ENCODE peak calls at places on chromosome 6, in seven cellular contexts. One of them, this sample, is unnamed.
A peak's percentile ranks its signal among the peaks of the same experiment; 100 is the strongest.

GRCh38 chr6:47004458-47004857 is 37.7 kb downstream of the ADGRF1 start:
- DNase-seq in esophagus squamous epithelium: no peak
- DNase-seq in lower lobe of right lung: no peak
- DNase-seq in psoas muscle: no peak
- DNase-seq in IMR-90: no peak
- DNase-seq in mesenchymal stem cell: peak; percentile 31
- DNase-seq in neural progenitor cell: no peak
- DNase-seq in this sample: no peak

GRCh38 chr6:129370268-129370916 is 339.6 kb downstream of the ARHGAP18 start:
- DNase-seq in IMR-90: peak; percentile 57
- DNase-seq in mesenchymal stem cell: peak; percentile 50
- DNase-seq in neural progenitor cell: peak; percentile 63
- DNase-seq in psoas muscle: no peak
- DNase-seq in lower lobe of right lung: no peak
- DNase-seq in esophagus squamous epithelium: no peak
- DNase-seq in this sample: no peak

GRCh38 chr6:139219746-139220145 is 72.1 kb downstream of the TXLNB start:
- DNase-seq in neural progenitor cell: no peak
- DNase-seq in psoas muscle: no peak
- DNase-seq in esophagus squamous epithelium: no peak
- DNase-seq in lower lobe of right lung: no peak
- DNase-seq in mesenchymal stem cell: no peak
- DNase-seq in IMR-90: no peak
- DNase-seq in this sample: no peak

GRCh38 chr6:128118401-128118800 is 217.5 kb upstream of the THEMIS start:
- DNase-seq in lower lobe of right lung: no peak
- DNase-seq in esophagus squamous epithelium: no peak
- DNase-seq in neural progenitor cell: no peak
- DNase-seq in psoas muscle: no peak
- DNase-seq in mesenchymal stem cell: peak; percentile 65
- DNase-seq in IMR-90: peak; percentile 60
- DNase-seq in this sample: no peak

GRCh38 chr6:155882527-155883333 is 427.1 kb upstream of the NOX3 start:
- DNase-seq in IMR-90: peak; percentile 21
- DNase-seq in lower lobe of right lung: no peak
- DNase-seq in mesenchymal stem cell: peak; percentile 70
- DNase-seq in psoas muscle: no peak
- DNase-seq in esophagus squamous epithelium: no peak
- DNase-seq in neural progenitor cell: no peak
- DNase-seq in this sample: no peak

GRCh38 chr6:133774356-133774755 is 114.6 kb upstream of the TCF21 start:
- DNase-seq in neural progenitor cell: no peak
- DNase-seq in esophagus squamous epithelium: no peak
- DNase-seq in psoas muscle: no peak
- DNase-seq in lower lobe of right lung: no peak
- DNase-seq in IMR-90: peak; percentile 75
- DNase-seq in mesenchymal stem cell: peak; percentile 68
- DNase-seq in this sample: no peak

GRCh38 chr6:87333591-87334181 is 4.6 kb upstream of the GJB7 start:
- DNase-seq in neural progenitor cell: no peak
- DNase-seq in IMR-90: peak; percentile 54
- DNase-seq in mesenchymal stem cell: peak; percentile 42
- DNase-seq in esophagus squamous epithelium: no peak
- DNase-seq in psoas muscle: no peak
- DNase-seq in lower lobe of right lung: no peak
- DNase-seq in this sample: no peak

GRCh38 chr6:1812487-1812886 is 202.8 kb downstream of the FOXC1 start:
- DNase-seq in mesenchymal stem cell: no peak
- DNase-seq in IMR-90: no peak
- DNase-seq in psoas muscle: no peak
- DNase-seq in esophagus squamous epithelium: no peak
- DNase-seq in lower lobe of right lung: no peak
- DNase-seq in neural progenitor cell: no peak
- DNase-seq in this sample: no peak

GRCh38 chr6:159540152-159540551 is 152.9 kb downstream of the SOD2 start:
- DNase-seq in psoas muscle: no peak
- DNase-seq in esophagus squamous epithelium: no peak
- DNase-seq in neural progenitor cell: peak; percentile 59
- DNase-seq in IMR-90: no peak
- DNase-seq in mesenchymal stem cell: no peak
- DNase-seq in lower lobe of right lung: no peak
- DNase-seq in this sample: peak; percentile 43

GRCh38 chr6:99434702-99435530 is 9.8 kb upstream of the PNISR start:
- DNase-seq in esophagus squamous epithelium: no peak
- DNase-seq in mesenchymal stem cell: peak; percentile 52
- DNase-seq in neural progenitor cell: no peak
- DNase-seq in IMR-90: peak; percentile 44
- DNase-seq in psoas muscle: no peak
- DNase-seq in lower lobe of right lung: no peak
- DNase-seq in this sample: no peak

GRCh38 chr6:5094327-5094726 is 9.2 kb downstream of the PPP1R3G start:
- DNase-seq in mesenchymal stem cell: peak; percentile 91
- DNase-seq in lower lobe of right lung: no peak
- DNase-seq in neural progenitor cell: no peak
- DNase-seq in esophagus squamous epithelium: no peak
- DNase-seq in IMR-90: peak; percentile 98
- DNase-seq in psoas muscle: no peak
- DNase-seq in this sample: no peak

GRCh38 chr6:134029495-134030455 is 22.6 kb downstream of the SLC2A12 start:
- DNase-seq in mesenchymal stem cell: peak; percentile 78
- DNase-seq in esophagus squamous epithelium: no peak
- DNase-seq in neural progenitor cell: no peak
- DNase-seq in lower lobe of right lung: no peak
- DNase-seq in psoas muscle: no peak
- DNase-seq in IMR-90: peak; percentile 78
- DNase-seq in this sample: no peak

GRCh38 chr6:26232950-26233607 is 131.9 kb upstream of the BTN3A2 start:
- DNase-seq in mesenchymal stem cell: no peak
- DNase-seq in neural progenitor cell: peak; percentile 39
- DNase-seq in esophagus squamous epithelium: no peak
- DNase-seq in IMR-90: peak; percentile 79
- DNase-seq in lower lobe of right lung: no peak
- DNase-seq in psoas muscle: no peak
- DNase-seq in this sample: peak; percentile 85

GRCh38 chr6:82863771-82864170 is 201.9 kb downstream of the UBE3D start:
- DNase-seq in lower lobe of right lung: no peak
- DNase-seq in IMR-90: no peak
- DNase-seq in esophagus squamous epithelium: no peak
- DNase-seq in mesenchymal stem cell: no peak
- DNase-seq in psoas muscle: no peak
- DNase-seq in neural progenitor cell: no peak
- DNase-seq in this sample: no peak

GRCh38 chr6:33854572-33855030 is 50.8 kb upstream of the MLN start:
- DNase-seq in neural progenitor cell: no peak
- DNase-seq in esophagus squamous epithelium: no peak
- DNase-seq in psoas muscle: peak; percentile 48
- DNase-seq in mesenchymal stem cell: no peak
- DNase-seq in lower lobe of right lung: no peak
- DNase-seq in IMR-90: no peak
- DNase-seq in this sample: no peak

GRCh38 chr6:107060704-107061103 is 32.7 kb downstream of the MTRES1 start:
- DNase-seq in psoas muscle: no peak
- DNase-seq in neural progenitor cell: no peak
- DNase-seq in esophagus squamous epithelium: no peak
- DNase-seq in lower lobe of right lung: no peak
- DNase-seq in mesenchymal stem cell: no peak
- DNase-seq in IMR-90: no peak
- DNase-seq in this sample: no peak

GRCh38 chr6:55841341-55841740 is 34.0 kb downstream of the BMP5 start:
- DNase-seq in psoas muscle: no peak
- DNase-seq in esophagus squamous epithelium: no peak
- DNase-seq in IMR-90: no peak
- DNase-seq in lower lobe of right lung: no peak
- DNase-seq in mesenchymal stem cell: peak; percentile 22
- DNase-seq in neural progenitor cell: no peak
- DNase-seq in this sample: no peak

GRCh38 chr6:8814440-8815000 is 379.2 kb upstream of the SLC35B3 start:
- DNase-seq in lower lobe of right lung: no peak
- DNase-seq in psoas muscle: no peak
- DNase-seq in neural progenitor cell: no peak
- DNase-seq in esophagus squamous epithelium: no peak
- DNase-seq in mesenchymal stem cell: no peak
- DNase-seq in IMR-90: no peak
- DNase-seq in this sample: no peak

DNA sequence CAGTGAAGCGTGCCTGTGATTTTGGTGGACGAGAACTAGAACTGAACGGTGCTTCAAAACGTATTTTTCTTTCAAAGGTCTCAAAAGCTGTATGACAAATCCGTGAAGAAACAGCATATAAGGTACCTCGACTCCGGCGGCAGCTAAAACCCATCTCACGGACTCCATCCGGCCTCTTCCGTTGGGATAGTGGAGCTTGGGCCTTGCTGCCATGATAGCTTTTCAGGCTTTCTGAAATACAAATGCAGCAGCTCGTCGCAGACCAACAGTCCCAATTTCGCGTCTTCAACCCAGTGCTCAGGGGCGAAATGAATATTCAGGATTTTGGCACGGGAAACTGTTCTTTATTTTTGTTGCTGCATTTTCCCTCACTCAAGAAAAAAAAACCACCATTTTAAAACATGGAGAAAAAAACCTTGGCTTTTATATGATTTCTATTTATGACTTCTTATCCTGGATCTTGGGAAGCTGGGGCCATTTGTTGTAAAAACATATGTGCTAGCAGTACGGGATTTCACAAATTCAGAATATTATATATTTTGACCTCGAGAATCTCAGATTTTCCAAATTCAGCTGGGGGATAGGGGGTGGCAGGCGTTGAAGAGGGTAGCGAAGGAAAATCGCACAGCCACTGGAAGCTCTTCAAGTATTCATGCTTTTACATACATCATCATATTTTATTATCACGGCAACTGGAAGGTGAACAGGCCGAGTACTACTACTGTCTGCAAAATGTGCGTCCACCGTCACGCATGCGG is 874 bp downstream of the GSTA4 start:
- DNase-seq in IMR-90: peak; percentile 51
- DNase-seq in neural progenitor cell: peak; percentile 47
- DNase-seq in psoas muscle: no peak
- DNase-seq in lower lobe of right lung: no peak
- DNase-seq in esophagus squamous epithelium: no peak
- DNase-seq in mesenchymal stem cell: peak; percentile 57
- DNase-seq in this sample: no peak
- H3K27ac ChIP-seq in IMR-90: peak overlapping the region; percentile 88
- H3K27ac ChIP-seq in neural progenitor cell: peak overlapping the region; percentile 97
- H3K27ac ChIP-seq in psoas muscle: peak overlapping the region; percentile 93
- H3K27ac ChIP-seq in lower lobe of right lung: peak overlapping the region; percentile 92
- H3K27ac ChIP-seq in esophagus squamous epithelium: peak overlapping the region; percentile 95
- H3K27ac ChIP-seq in mesenchymal stem cell: peak overlapping the region; percentile 91
- H3K27ac ChIP-seq in this sample: peak overlapping the region; percentile 94

DNA sequence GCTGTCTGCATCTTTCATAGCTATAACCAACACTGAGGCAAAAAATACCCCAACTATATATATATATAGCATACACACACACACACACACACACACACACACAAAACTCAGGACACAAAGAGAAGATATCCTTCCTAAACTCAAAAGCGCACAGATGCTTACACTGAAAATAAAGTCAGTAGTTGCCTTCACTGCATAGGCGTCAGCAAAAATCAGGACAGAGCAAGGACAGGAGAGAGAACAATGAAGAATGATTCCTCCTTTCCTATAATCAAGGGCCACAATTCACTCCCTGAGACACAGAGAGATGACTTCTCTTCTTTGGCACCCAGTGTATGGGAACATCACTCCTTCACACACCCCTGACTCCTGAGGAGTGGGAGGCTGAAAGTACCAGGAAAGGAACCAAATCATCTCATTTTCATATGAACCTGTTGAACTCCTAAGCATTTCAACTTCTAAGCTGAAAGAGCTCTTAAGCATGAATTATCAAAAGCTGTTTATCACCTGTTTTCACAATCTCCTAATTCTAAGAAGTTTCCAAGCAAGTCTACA is 141.4 kb downstream of the HIVEP2 start:
- DNase-seq in neural progenitor cell: no peak
- DNase-seq in IMR-90: no peak
- DNase-seq in mesenchymal stem cell: no peak
- DNase-seq in lower lobe of right lung: no peak
- DNase-seq in esophagus squamous epithelium: no peak
- DNase-seq in psoas muscle: no peak
- DNase-seq in this sample: no peak
- H3K4me1 ChIP-seq in neural progenitor cell: no peaks in the 10 kb centered on the region
- H3K4me1 ChIP-seq in IMR-90: peaks cover 3% of the 10 kb centered on the region
- H3K4me1 ChIP-seq in mesenchymal stem cell: no peaks in the 10 kb centered on the region
- H3K4me1 ChIP-seq in lower lobe of right lung: no peaks in the 10 kb centered on the region
- H3K4me1 ChIP-seq in esophagus squamous epithelium: peaks cover 12% of the 10 kb centered on the region
- H3K4me1 ChIP-seq in psoas muscle: peaks cover 38% of the 10 kb centered on the region
- H3K4me1 ChIP-seq in this sample: peaks cover 14% of the 10 kb centered on the region

GRCh38 chr6:163197839-163198238 is 216.7 kb upstream of the QKI start:
- DNase-seq in IMR-90: no peak
- DNase-seq in psoas muscle: no peak
- DNase-seq in esophagus squamous epithelium: no peak
- DNase-seq in lower lobe of right lung: no peak
- DNase-seq in neural progenitor cell: no peak
- DNase-seq in mesenchymal stem cell: no peak
- DNase-seq in this sample: no peak

GRCh38 chr6:163200299-163201093 is 214.0 kb upstream of the QKI start:
- DNase-seq in neural progenitor cell: no peak
- DNase-seq in mesenchymal stem cell: no peak
- DNase-seq in IMR-90: no peak
- DNase-seq in esophagus squamous epithelium: no peak
- DNase-seq in psoas muscle: no peak
- DNase-seq in lower lobe of right lung: no peak
- DNase-seq in this sample: no peak

GRCh38 chr6:163201855-163202254 is 212.7 kb upstream of the QKI start:
- DNase-seq in psoas muscle: no peak
- DNase-seq in esophagus squamous epithelium: no peak
- DNase-seq in IMR-90: no peak
- DNase-seq in lower lobe of right lung: no peak
- DNase-seq in mesenchymal stem cell: no peak
- DNase-seq in neural progenitor cell: no peak
- DNase-seq in this sample: no peak

GRCh38 chr6:163198396-163198795 is 216.1 kb upstream of the QKI start:
- DNase-seq in psoas muscle: no peak
- DNase-seq in mesenchymal stem cell: no peak
- DNase-seq in lower lobe of right lung: no peak
- DNase-seq in esophagus squamous epithelium: no peak
- DNase-seq in neural progenitor cell: no peak
- DNase-seq in IMR-90: no peak
- DNase-seq in this sample: no peak

GRCh38 chr6:163199371-163199770 is 215.1 kb upstream of the QKI start:
- DNase-seq in mesenchymal stem cell: no peak
- DNase-seq in esophagus squamous epithelium: no peak
- DNase-seq in lower lobe of right lung: no peak
- DNase-seq in neural progenitor cell: no peak
- DNase-seq in psoas muscle: no peak
- DNase-seq in IMR-90: no peak
- DNase-seq in this sample: no peak
- H3K27ac ChIP-seq in mesenchymal stem cell: no peak overlapping the region
- H3K27ac ChIP-seq in esophagus squamous epithelium: no peak overlapping the region
- H3K27ac ChIP-seq in lower lobe of right lung: no peak overlapping the region
- H3K27ac ChIP-seq in neural progenitor cell: no peak overlapping the region
- H3K27ac ChIP-seq in psoas muscle: no peak overlapping the region
- H3K27ac ChIP-seq in IMR-90: no peak overlapping the region
- H3K27ac ChIP-seq in this sample: no peak overlapping the region

DNA sequence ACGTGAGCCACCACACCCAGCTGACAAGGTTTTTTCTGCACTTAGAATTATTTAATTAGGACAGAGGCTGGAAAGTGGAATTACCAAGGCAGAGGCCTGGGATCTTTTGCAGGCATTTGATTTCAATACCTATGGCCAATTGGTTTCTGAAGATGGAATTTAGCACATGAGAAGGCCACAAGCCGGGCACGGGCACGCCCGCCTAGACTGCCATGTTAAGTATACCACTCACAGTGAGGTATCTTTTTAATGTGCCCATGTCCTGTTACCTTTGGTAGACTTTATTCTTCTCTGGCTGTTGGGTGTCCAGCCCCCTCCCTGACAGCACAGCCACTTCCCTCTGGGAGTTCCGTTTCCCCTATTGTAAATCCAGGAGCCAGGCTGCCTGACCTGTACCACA is 18.0 kb upstream of the TAF8 start:
- DNase-seq in esophagus squamous epithelium: no peak
- DNase-seq in lower lobe of right lung: no peak
- DNase-seq in neural progenitor cell: no peak
- DNase-seq in mesenchymal stem cell: no peak
- DNase-seq in IMR-90: no peak
- DNase-seq in psoas muscle: no peak
- DNase-seq in this sample: peak; percentile 46
- H3K4me1 ChIP-seq in esophagus squamous epithelium: peaks cover 38% of the 10 kb centered on the region
- H3K4me1 ChIP-seq in lower lobe of right lung: peaks cover 65% of the 10 kb centered on the region
- H3K4me1 ChIP-seq in neural progenitor cell: peaks cover 9% of the 10 kb centered on the region
- H3K4me1 ChIP-seq in mesenchymal stem cell: peaks cover 22% of the 10 kb centered on the region
- H3K4me1 ChIP-seq in IMR-90: peaks cover 9% of the 10 kb centered on the region
- H3K4me1 ChIP-seq in psoas muscle: peaks cover 23% of the 10 kb centered on the region
- H3K4me1 ChIP-seq in this sample: peaks cover 96% of the 10 kb centered on the region

This sample was measured in spleen.